ENCODE peak calls at places on chromosomes 13 and 19, in seven cellular contexts. One of them, this sample, is unnamed.

GRCh38 chr19:39481229-39481545 is 549 bp downstream of the TIMM50 start:
- DNase-seq in GM13976: no peak
- DNase-seq in NCI-H460: no peak
- DNase-seq in epithelial cell of prostate: no peak
- DNase-seq in HuH-7: no peak
- DNase-seq in transverse colon: no peak
- DNase-seq in psoas muscle: no peak
- DNase-seq in this sample: no peak

GRCh38 chr13:23254506-23254905 is 73.7 kb downstream of the SGCG start:
- DNase-seq in GM13976: no peak
- DNase-seq in NCI-H460: no peak
- DNase-seq in epithelial cell of prostate: no peak
- DNase-seq in HuH-7: no peak
- DNase-seq in transverse colon: no peak
- DNase-seq in psoas muscle: no peak
- DNase-seq in this sample: no peak

GRCh38 chr19:4403005-4403761 is 743 bp downstream of the CHAF1A start:
- DNase-seq in GM13976: no peak
- DNase-seq in NCI-H460: no peak
- DNase-seq in epithelial cell of prostate: no peak
- DNase-seq in HuH-7: no peak
- DNase-seq in transverse colon: no peak
- DNase-seq in psoas muscle: no peak
- DNase-seq in this sample: no peak

GRCh38 chr13:29140277-29140676 is 320.1 kb downstream of the MTUS2 start:
- DNase-seq in GM13976: no peak
- DNase-seq in NCI-H460: no peak
- DNase-seq in epithelial cell of prostate: no peak
- DNase-seq in HuH-7: no peak
- DNase-seq in transverse colon: no peak
- DNase-seq in psoas muscle: no peak
- DNase-seq in this sample: peak; percentile 18

GRCh38 chr13:42574435-42575311 is 721 bp downstream of the TNFSF11 start:
- DNase-seq in GM13976: peak; percentile 85
- DNase-seq in NCI-H460: no peak
- DNase-seq in epithelial cell of prostate: no peak
- DNase-seq in HuH-7: no peak
- DNase-seq in transverse colon: no peak
- DNase-seq in psoas muscle: no peak
- DNase-seq in this sample: no peak

GRCh38 chr19:6772028-6772865 is at the start of gene VAV1:
- DNase-seq in GM13976: peak; percentile 95
- DNase-seq in NCI-H460: no peak
- DNase-seq in epithelial cell of prostate: no peak
- DNase-seq in HuH-7: no peak
- DNase-seq in transverse colon: peak; percentile 84
- DNase-seq in psoas muscle: peak; percentile 72
- DNase-seq in this sample: peak; percentile 58

GRCh38 chr19:5173993-5174392 is 166.6 kb downstream of the PTPRS start:
- DNase-seq in GM13976: no peak
- DNase-seq in NCI-H460: no peak
- DNase-seq in epithelial cell of prostate: no peak
- DNase-seq in HuH-7: no peak
- DNase-seq in transverse colon: no peak
- DNase-seq in psoas muscle: no peak
- DNase-seq in this sample: no peak

GRCh38 chr13:21871302-21871862 is 200.5 kb downstream of the FGF9 start:
- DNase-seq in GM13976: no peak
- DNase-seq in NCI-H460: no peak
- DNase-seq in epithelial cell of prostate: no peak
- DNase-seq in HuH-7: peak; percentile 21
- DNase-seq in transverse colon: no peak
- DNase-seq in psoas muscle: no peak
- DNase-seq in this sample: no peak

GRCh38 chr19:16330811-16331690 is 6.4 kb downstream of the KLF2 start:
- DNase-seq in GM13976: no peak
- DNase-seq in NCI-H460: no peak
- DNase-seq in epithelial cell of prostate: no peak
- DNase-seq in HuH-7: no peak
- DNase-seq in transverse colon: no peak
- DNase-seq in psoas muscle: no peak
- DNase-seq in this sample: no peak

GRCh38 chr13:22014469-22014868 is 343.6 kb downstream of the FGF9 start:
- DNase-seq in GM13976: no peak
- DNase-seq in NCI-H460: no peak
- DNase-seq in epithelial cell of prostate: peak; percentile 26
- DNase-seq in HuH-7: no peak
- DNase-seq in transverse colon: no peak
- DNase-seq in psoas muscle: no peak
- DNase-seq in this sample: no peak

GRCh38 chr13:95660981-95661581 is 15.9 kb upstream of the DNAJC3 start:
- DNase-seq in GM13976: no peak
- DNase-seq in NCI-H460: no peak
- DNase-seq in epithelial cell of prostate: no peak
- DNase-seq in HuH-7: no peak
- DNase-seq in transverse colon: no peak
- DNase-seq in psoas muscle: no peak
- DNase-seq in this sample: no peak